ENCODE peak calls at places on chromosomes 16 and 17, in four cellular contexts. D, C, I and G are unnamed samples.

GRCh38 chr17:3534881-3535252 is 22.7 kb downstream of the TRPV3 start:
- DNase-seq in I (no peak), D (no peak), C (no peak), G (no peak)

GRCh38 chr17:8674344-8675305 is 44.1 kb upstream of the MYH10 start:
- DNase-seq in I (no peak), C (no peak), D (no peak), G (no peak)

GRCh38 chr17:66138120-66138519 is 53.8 kb downstream of the CEP112 start:
- DNase-seq in D (no peak), I (no peak), C (no peak), G (no peak)

GRCh38 chr17:59753522-59754467 is 46.3 kb downstream of the VMP1 start:
- DNase-seq in C (peak), D (no peak), I (peak), G (peak)

GRCh38 chr16:74936902-74937560 is 47.9 kb downstream of the WDR59 start:
- DNase-seq in C (no peak), I (peak), D (no peak), G (no peak)

GRCh38 chr16:77288222-77288621 is 89.0 kb downstream of the SYCE1L start:
- DNase-seq in D (no peak), I (no peak), C (no peak), G (no peak)

GRCh38 chr16:87160752-87161337 is 156.3 kb downstream of the C16orf95 start:
- DNase-seq in D (no peak), I (no peak), C (no peak), G (no peak)

GRCh38 chr16:70685938-70686375 is at the start of gene MTSS2:
- DNase-seq in I (no peak), D (no peak), C (peak), G (peak)

GRCh38 chr16:11254913-11255736 is 879 bp downstream of the SOCS1 start:
- DNase-seq in I (no peak), C (peak), D (no peak), G (no peak)

GRCh38 chr17:57104461-57105175 is 19.6 kb downstream of the AKAP1 start:
- DNase-seq in D (no peak), C (no peak), I (no peak), G (no peak)

GRCh38 chr17:82246365-82247174 is 17.7 kb downstream of the SLC16A3 start:
- DNase-seq in D (no peak), I (no peak), C (peak), G (no peak)

GRCh38 chr17:64537488-64537887 is 30.7 kb downstream of the CEP95 start:
- DNase-seq in D (no peak), I (no peak), C (peak), G (no peak)

GRCh38 chr16:69618721-69619120 is 53.0 kb downstream of the NFAT5 start:
- DNase-seq in I (no peak), C (no peak), D (no peak), G (no peak)

GRCh38 chr17:67212716-67213417 is 32.1 kb downstream of the HELZ start:
- DNase-seq in D (no peak), C (no peak), I (no peak), G (no peak)

GRCh38 chr16:7013990-7014389 is 318.7 kb upstream of the RBFOX1 start:
- DNase-seq in C (no peak), D (no peak), I (no peak), G (peak)

GRCh38 chr16:72995151-72995881 is 52.6 kb downstream of the ZFHX3 start:
- DNase-seq in I (no peak), C (peak), D (peak), G (no peak)

GRCh38 chr16:13471036-13471435 is 448.9 kb upstream of the ERCC4 start:
- DNase-seq in C (no peak), I (no peak), D (no peak), G (no peak)

GRCh38 chr17:62692721-62693431 is 65.4 kb downstream of the MRC2 start:
- DNase-seq in D (no peak), I (no peak), C (peak), G (peak)

GRCh38 chr16:17328971-17329370 is 141.8 kb downstream of the XYLT1 start:
- DNase-seq in D (no peak), I (no peak), C (no peak), G (no peak)

GRCh38 chr17:27553019-27553511 is 77.9 kb upstream of the LGALS9 start:
- DNase-seq in I (no peak), D (no peak), C (no peak), G (no peak)

GRCh38 chr16:49399594-49400364 is 26.2 kb downstream of the C16orf78 start:
- DNase-seq in I (peak), D (no peak), C (no peak), G (no peak)

GRCh38 chr17:78127888-78128615 is 503 bp downstream of the TMC6 start:
- DNase-seq in C (peak), D (no peak), I (no peak), G (peak)

GRCh38 chr16:56257666-56258359 is 66.5 kb downstream of the GNAO1 start:
- DNase-seq in I (no peak), D (no peak), C (no peak), G (no peak)

GRCh38 chr17:3665834-3666233 is 2.5 kb downstream of the TAX1BP3 start:
- DNase-seq in I (no peak), D (no peak), C (no peak), G (no peak)

GRCh38 chr16:46887524-46887854 is 3.3 kb downstream of the GPT2 start:
- DNase-seq in I (no peak), C (no peak), D (no peak), G (peak)

GRCh38 chr16:72189865-72190371 is 18.0 kb upstream of the PMFBP1 start:
- DNase-seq in C (no peak), D (no peak), I (no peak), G (no peak)

GRCh38 chr17:30808785-30809286 is 15.7 kb downstream of the CRLF3 start:
- DNase-seq in C (no peak), D (no peak), I (peak), G (no peak)

GRCh38 chr16:595942-596735 is 6.3 kb downstream of the RAB40C start:
- DNase-seq in C (no peak), D (no peak), I (no peak), G (no peak)

GRCh38 chr17:64155751-64156544 is 26.0 kb upstream of the ERN1 start:
- DNase-seq in D (no peak), C (no peak), I (no peak), G (peak)

GRCh38 chr17:49252148-49252682 is 21.6 kb upstream of the PHOSPHO1 start:
- DNase-seq in C (peak), I (no peak), D (no peak), G (peak)

GRCh38 chr17:63094636-63095035 is 128.6 kb downstream of the TANC2 start:
- DNase-seq in C (no peak), D (no peak), I (no peak), G (no peak)

GRCh38 chr17:74343526-74344284 is 17.7 kb downstream of the KIF19 start:
- DNase-seq in D (no peak), C (no peak), I (no peak), G (no peak)

GRCh38 chr16:53372942-53373871 is 61.1 kb upstream of the RBL2 start:
- DNase-seq in I (no peak), C (peak), D (peak), G (no peak)

GRCh38 chr16:49674990-49675389 is 180.9 kb downstream of the ZNF423 start:
- DNase-seq in C (no peak), D (no peak), I (no peak), G (no peak)

GRCh38 chr16:1781758-1782407 is 488 bp downstream of the SPSB3 start:
- DNase-seq in I (no peak), C (no peak), D (no peak), G (no peak)

GRCh38 chr16:83301966-83302365 is 505.8 kb upstream of the HSBP1 start:
- DNase-seq in C (no peak), I (no peak), D (no peak), G (no peak)

GRCh38 chr16:20259549-20259948 is 67.8 kb downstream of the GP2 start:
- DNase-seq in D (no peak), C (no peak), I (no peak), G (no peak)

GRCh38 chr16:20263138-20263855 is 64.0 kb downstream of the GP2 start:
- DNase-seq in C (no peak), I (no peak), D (no peak), G (no peak)

GRCh38 chr16:20257234-20257633 is 70.1 kb downstream of the GP2 start:
- DNase-seq in D (no peak), I (no peak), C (peak), G (no peak)

GRCh38 chr16:20262248-20262647 is 65.1 kb downstream of the GP2 start:
- DNase-seq in I (no peak), D (no peak), C (no peak), G (no peak)

DNA sequence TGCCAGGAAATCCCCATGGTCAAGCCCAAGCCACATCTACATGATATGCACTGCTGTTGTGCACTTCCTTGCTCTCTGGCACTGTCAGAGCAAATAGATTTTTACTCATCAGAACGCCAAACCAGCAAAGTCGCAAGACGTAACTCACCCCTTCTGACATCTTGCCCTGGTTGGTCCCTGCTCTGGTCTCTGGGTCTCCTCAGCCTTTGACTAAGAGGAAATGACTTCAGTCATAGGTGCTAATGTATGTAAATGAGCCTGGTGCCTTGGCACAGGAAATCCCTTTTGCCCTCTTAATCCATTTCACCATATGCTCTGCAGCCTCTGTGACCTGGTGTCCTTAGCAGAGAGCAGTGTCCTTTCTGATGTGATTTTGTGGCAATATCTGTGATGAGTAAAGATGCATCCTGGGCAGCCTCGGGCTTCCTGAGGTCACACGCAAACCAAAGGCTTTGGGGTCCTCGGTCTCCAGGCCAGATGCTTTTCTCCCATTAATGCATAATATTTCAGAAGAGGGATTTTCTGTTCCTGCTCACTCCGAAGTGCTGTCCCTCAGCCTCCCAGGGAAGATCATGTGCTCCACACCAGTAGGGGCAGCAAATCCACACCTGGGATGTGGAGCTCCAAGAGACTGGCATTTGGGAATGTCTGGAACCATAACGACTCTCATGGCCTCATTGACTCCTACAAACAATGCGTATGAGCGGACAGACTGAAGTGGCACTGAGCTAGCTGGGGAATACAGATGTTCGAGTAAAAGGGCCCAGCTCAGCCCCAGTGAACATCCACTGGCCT is 66.9 kb downstream of the GP2 start:
- DNase-seq in D (no peak), I (no peak), C (no peak), G (no peak)
- TF ChIP-seq KDM1A in D (no peak), I (no peak), C (no peak), G (no peak)

GRCh38 chr17:55069983-55070529 is 101.5 kb downstream of the STXBP4 start:
- DNase-seq in I (no peak), C (no peak), D (no peak), G (no peak)

GRCh38 chr17:55062921-55063320 is 94.4 kb downstream of the STXBP4 start:
- DNase-seq in C (no peak), I (no peak), D (no peak), G (no peak)

GRCh38 chr17:55068862-55069771 is 100.6 kb downstream of the STXBP4 start:
- DNase-seq in C (no peak), I (no peak), D (no peak), G (peak)

GRCh38 chr17:55063857-55064485 is 95.4 kb downstream of the STXBP4 start:
- DNase-seq in C (no peak), D (no peak), I (no peak), G (no peak)

DNA sequence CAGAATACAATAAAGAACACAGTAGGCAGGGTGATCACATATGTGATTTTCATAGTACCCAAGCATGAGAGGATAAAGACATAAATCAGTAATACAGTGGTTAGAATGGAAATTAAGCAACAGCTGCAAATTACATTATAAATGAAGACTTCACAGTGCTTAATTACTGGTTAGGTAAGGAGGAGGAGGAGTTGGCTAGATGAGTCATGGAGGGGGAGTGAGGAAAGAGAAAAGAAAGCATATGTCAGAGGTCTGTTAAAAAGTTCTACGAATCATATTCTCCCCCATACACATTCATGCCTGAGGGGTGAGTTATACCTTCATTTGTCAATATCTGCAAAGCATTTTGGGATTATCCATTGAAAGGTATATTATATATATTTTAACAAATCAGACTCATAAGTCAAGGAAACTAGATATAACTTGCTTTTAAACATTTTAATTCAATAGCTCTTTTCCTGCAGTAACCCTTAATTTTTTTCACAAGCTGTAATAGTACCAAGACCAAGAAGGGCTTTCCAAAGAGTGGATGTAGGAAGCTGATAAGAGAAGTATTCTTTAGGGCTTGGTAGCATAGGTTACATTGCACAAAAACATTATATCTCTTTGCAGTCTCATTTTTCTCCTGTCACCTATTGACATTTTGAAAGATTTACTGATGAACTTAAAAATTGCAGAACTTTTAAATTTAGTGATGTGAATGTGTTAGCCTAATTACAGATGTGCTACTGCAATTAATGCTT is 99.3 kb downstream of the STXBP4 start:
- DNase-seq in I (no peak), C (peak), D (no peak), G (peak)
- TF ChIP-seq YY1 in I (no peak), C (no peak), D (no peak), G (no peak)

GRCh38 chr16:28139530-28139929 is 72.2 kb downstream of the XPO6 start:
- DNase-seq in D (no peak), I (no peak), C (peak), G (no peak)
- TF ChIP-seq KDM1A in D (no peak), I (no peak), C (no peak), G (no peak)

GRCh38 chr17:247767-248166 is 66.3 kb upstream of the DOC2B start:
- DNase-seq in I (no peak), D (no peak), C (no peak), G (no peak)
- TF ChIP-seq YY1 in I (no peak), D (no peak), C (no peak), G (no peak)

GRCh38 chr17:36665417-36665816 is 64.0 kb downstream of the MRM1 start:
- DNase-seq in C (no peak), I (no peak), D (no peak), G (no peak)

GRCh38 chr17:36673068-36673467 is 71.7 kb downstream of the MRM1 start:
- DNase-seq in C (no peak), D (no peak), I (no peak), G (no peak)

GRCh38 chr17:36671144-36671543 is 69.8 kb downstream of the MRM1 start:
- DNase-seq in D (no peak), I (no peak), C (no peak), G (no peak)

GRCh38 chr17:36667922-36668321 is 66.5 kb downstream of the MRM1 start:
- DNase-seq in I (no peak), C (no peak), D (no peak), G (no peak)

GRCh38 chr17:36668824-36669223 is 67.4 kb downstream of the MRM1 start:
- DNase-seq in C (no peak), D (no peak), I (no peak), G (no peak)
- TF ChIP-seq KDM1A in C (no peak), D (no peak), I (no peak), G (no peak)